ENCODE peak calls at places on chromosomes 16 and 17, in four cellular contexts. One of them, this sample, is unnamed.

GRCh38 chr17:10105513-10106001 is 92.8 kb downstream of the GAS7 start:
- DNase-seq in EH: peak
- DNase-seq in dermis blood vessel endothelial cell: no peak
- DNase-seq in uterus: peak
- DNase-seq in this sample: peak

GRCh38 chr17:7029096-7029495 is 6.2 kb downstream of the BCL6B start:
- DNase-seq in EH: no peak
- DNase-seq in dermis blood vessel endothelial cell: no peak
- DNase-seq in uterus: no peak
- DNase-seq in this sample: no peak

GRCh38 chr16:48318630-48319029 is 66.6 kb downstream of the SIAH1 start:
- DNase-seq in EH: peak
- DNase-seq in dermis blood vessel endothelial cell: peak
- DNase-seq in uterus: no peak
- DNase-seq in this sample: peak

GRCh38 chr17:32564325-32564724 is 77.5 kb downstream of the CDK5R1 start:
- DNase-seq in EH: no peak
- DNase-seq in dermis blood vessel endothelial cell: no peak
- DNase-seq in uterus: no peak
- DNase-seq in this sample: no peak

GRCh38 chr16:86095131-86095752 is 196.3 kb downstream of the IRF8 start:
- DNase-seq in EH: no peak
- DNase-seq in dermis blood vessel endothelial cell: no peak
- DNase-seq in uterus: no peak
- DNase-seq in this sample: no peak

GRCh38 chr17:42333053-42333452 is 44.8 kb downstream of the STAT5A start:
- DNase-seq in EH: no peak
- DNase-seq in dermis blood vessel endothelial cell: no peak
- DNase-seq in uterus: no peak
- DNase-seq in this sample: no peak

GRCh38 chr16:9596788-9597187 is 505.3 kb downstream of the HAPSTR1 start:
- DNase-seq in EH: no peak
- DNase-seq in dermis blood vessel endothelial cell: no peak
- DNase-seq in uterus: no peak
- DNase-seq in this sample: no peak

GRCh38 chr16:17827313-17827712 is 356.6 kb upstream of the XYLT1 start:
- DNase-seq in EH: peak
- DNase-seq in dermis blood vessel endothelial cell: no peak
- DNase-seq in uterus: no peak
- DNase-seq in this sample: peak

GRCh38 chr16:87587636-87588035 is 14.7 kb upstream of the JPH3 start:
- DNase-seq in EH: no peak
- DNase-seq in dermis blood vessel endothelial cell: no peak
- DNase-seq in uterus: no peak
- DNase-seq in this sample: no peak